ENCODE peak calls at places on chromosomes 12 and 14, in seven cellular contexts. U is A673, T is IMR-90, V is spleen, Y is aorta, B is breast epithelium, M is endothelial cell of umbilical vein. H is an unnamed sample.

GRCh38 chr12:121214171-121214777 is 4.3 kb downstream of the P2RX4 start:
- DNase-seq in U (no peak), T (peak), V (no peak), Y (no peak), B (no peak), M (peak), H (no peak)

GRCh38 chr12:131789638-131790037 is 38.6 kb upstream of the MMP17 start:
- DNase-seq in U (no peak), T (no peak), V (no peak), Y (no peak), B (peak), M (no peak), H (no peak)

GRCh38 chr14:64293976-64294671 is at the start of gene ESR2:
- DNase-seq in U (peak), T (peak), V (peak), Y (no peak), B (no peak), M (peak), H (peak)

GRCh38 chr12:92431146-92431545 is 271.6 kb upstream of the PLEKHG7 start:
- DNase-seq in U (no peak), T (no peak), V (peak), Y (peak), B (no peak), M (no peak), H (no peak)

GRCh38 chr12:2884810-2885209 is 5.9 kb upstream of the TULP3 start:
- DNase-seq in U (no peak), T (no peak), V (no peak), Y (no peak), B (no peak), M (no peak), H (no peak)

GRCh38 chr14:104150201-104151027 is 12.0 kb downstream of the KIF26A start:
- DNase-seq in U (peak), T (no peak), V (no peak), Y (no peak), B (no peak), M (no peak), H (no peak)

GRCh38 chr14:71591929-71592328 is 340.3 kb upstream of the RGS6 start:
- DNase-seq in U (peak), T (peak), V (no peak), Y (no peak), B (no peak), M (peak), H (no peak)

GRCh38 chr14:64549805-64550538 is at the start of gene PPP1R36:
- DNase-seq in U (peak), T (no peak), V (peak), Y (peak), B (no peak), M (no peak), H (no peak)

GRCh38 chr12:44157359-44157758 is 321.5 kb downstream of the TMEM117 start:
- DNase-seq in U (no peak), T (no peak), V (no peak), Y (no peak), B (no peak), M (no peak), H (no peak)

GRCh38 chr12:108602209-108602705 is 4.4 kb upstream of the TMEM119 start:
- DNase-seq in U (no peak), T (no peak), V (no peak), Y (no peak), B (no peak), M (no peak), H (no peak)

GRCh38 chr14:68386950-68387779 is 405.7 kb downstream of the ZFP36L1 start:
- DNase-seq in U (no peak), T (peak), V (no peak), Y (no peak), B (no peak), M (no peak), H (no peak)

GRCh38 chr12:42124764-42125371 is 19.8 kb downstream of the GXYLT1 start:
- DNase-seq in U (no peak), T (no peak), V (no peak), Y (no peak), B (no peak), M (no peak), H (no peak)

GRCh38 chr12:123131879-123132402 is 18.9 kb downstream of the PITPNM2 start:
- DNase-seq in U (no peak), T (no peak), V (peak), Y (no peak), B (peak), M (no peak), H (no peak)

GRCh38 chr14:28608438-28608837 is 158.1 kb upstream of the FOXG1 start:
- DNase-seq in U (no peak), T (no peak), V (no peak), Y (no peak), B (no peak), M (no peak), H (no peak)

GRCh38 chr14:89428163-89428523 is 11.1 kb upstream of the FOXN3 start:
- DNase-seq in U (no peak), T (no peak), V (no peak), Y (no peak), B (no peak), M (no peak), H (no peak)
- H3K27ac ChIP-seq in U (no peak), T (peak), V (no peak), Y (peak), B (peak), M (no peak), H (peak)

GRCh38 chr12:99192489-99192888 is 455.1 kb upstream of the GARIN6 start:
- DNase-seq in U (no peak), T (no peak), V (no peak), Y (no peak), B (no peak), M (no peak), H (no peak)

GRCh38 chr12:99200711-99201384 is 446.7 kb upstream of the GARIN6 start:
- DNase-seq in U (no peak), T (no peak), V (no peak), Y (no peak), B (no peak), M (no peak), H (no peak)

GRCh38 chr12:99195474-99195873 is 452.1 kb upstream of the GARIN6 start:
- DNase-seq in U (peak), T (no peak), V (no peak), Y (no peak), B (no peak), M (no peak), H (no peak)
- H3K27ac ChIP-seq in U (no peak), T (no peak), V (no peak), Y (no peak), B (no peak), M (no peak), H (no peak)

GRCh38 chr12:98220636-98221035 is 294.8 kb upstream of the TMPO start:
- DNase-seq in U (no peak), T (no peak), V (no peak), Y (no peak), B (no peak), M (no peak), H (no peak)

GRCh38 chr12:98227162-98227561 is 288.2 kb upstream of the TMPO start:
- DNase-seq in U (peak), T (peak), V (no peak), Y (no peak), B (no peak), M (no peak), H (no peak)

GRCh38 chr12:98228619-98229538 is 286.5 kb upstream of the TMPO start:
- DNase-seq in U (no peak), T (no peak), V (no peak), Y (no peak), B (no peak), M (no peak), H (no peak)

GRCh38 chr12:98221243-98221808 is 294.1 kb upstream of the TMPO start:
- DNase-seq in U (no peak), T (no peak), V (no peak), Y (no peak), B (no peak), M (peak), H (no peak)

DNA sequence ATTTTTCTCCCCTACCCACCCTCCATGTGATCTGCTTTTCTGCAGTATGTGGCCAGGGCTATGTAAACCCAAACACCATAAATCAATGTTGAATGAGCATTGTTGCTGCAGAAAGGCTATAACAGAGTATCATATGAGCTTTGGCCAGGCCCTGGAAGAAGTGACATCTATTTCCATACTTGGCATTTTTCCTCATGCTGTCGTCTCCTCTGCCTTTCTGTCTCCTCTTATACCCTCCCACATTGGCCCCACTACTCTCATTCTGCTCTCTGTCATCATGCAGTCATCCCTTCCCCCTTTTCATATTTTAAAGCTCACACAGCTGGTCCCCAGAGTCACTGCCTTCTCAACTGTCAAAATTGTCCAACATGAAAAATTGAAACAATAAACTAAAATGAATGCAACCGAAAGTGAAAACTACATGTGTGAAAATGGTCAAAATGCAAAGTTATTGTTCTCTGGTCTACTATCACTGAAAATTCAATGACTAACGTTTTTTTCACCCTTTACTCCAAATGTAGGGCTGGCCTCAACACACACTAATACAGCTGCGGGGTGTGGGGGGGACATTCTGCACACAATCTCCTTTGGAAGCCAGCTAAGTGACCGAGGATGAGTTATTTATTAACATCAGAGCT is 290.7 kb upstream of the TMPO start:
- DNase-seq in U (no peak), T (no peak), V (no peak), Y (no peak), B (no peak), M (no peak), H (no peak)
- H3K27ac ChIP-seq in U (no peak), T (no peak), V (no peak), Y (no peak), B (no peak), M (no peak), H (no peak)

GRCh38 chr12:31819427-31819826 is 90.6 kb upstream of the AMN1 start:
- DNase-seq in U (no peak), T (no peak), V (no peak), Y (no peak), B (no peak), M (peak), H (no peak)
- H3K27ac ChIP-seq in U (no peak), T (no peak), V (no peak), Y (no peak), B (no peak), M (peak), H (peak)

DNA sequence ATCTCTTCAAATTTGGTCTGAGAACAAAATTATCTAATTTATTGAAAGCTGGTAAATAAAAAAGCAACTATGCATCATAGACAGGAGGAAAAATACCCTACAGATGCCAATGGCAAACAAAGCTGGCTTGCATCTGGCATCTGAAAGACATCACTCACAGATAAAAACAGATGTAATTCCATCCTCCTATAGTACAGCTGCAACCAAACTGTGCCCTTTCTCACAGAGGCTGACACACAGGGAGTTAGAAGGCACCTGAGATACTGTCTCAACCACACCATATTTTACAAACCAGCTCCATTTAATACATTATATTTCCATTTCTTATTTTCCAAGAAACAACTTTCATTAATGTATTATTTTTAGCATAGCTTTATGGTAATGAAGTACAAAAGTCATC is 39.4 kb downstream of the DUSP16 start:
- DNase-seq in U (no peak), T (no peak), V (no peak), Y (no peak), B (no peak), M (no peak), H (no peak)
- H3K27ac ChIP-seq in U (no peak), T (no peak), V (no peak), Y (no peak), B (no peak), M (no peak), H (peak)

GRCh38 chr14:72608391-72609204 is 285.3 kb downstream of the DPF3 start:
- DNase-seq in U (peak), T (peak), V (no peak), Y (no peak), B (no peak), M (peak), H (no peak)
- H3K27ac ChIP-seq in U (no peak), T (peak), V (no peak), Y (no peak), B (no peak), M (peak), H (no peak)

GRCh38 chr12:49643961-49644619 is 20.7 kb downstream of the PRPF40B start:
- DNase-seq in U (no peak), T (no peak), V (peak), Y (no peak), B (no peak), M (no peak), H (no peak)

GRCh38 chr12:49645151-49646039 is 22.0 kb downstream of the PRPF40B start:
- DNase-seq in U (no peak), T (no peak), V (peak), Y (no peak), B (no peak), M (no peak), H (no peak)

GRCh38 chr12:49646331-49646830 is 23.0 kb downstream of the PRPF40B start:
- DNase-seq in U (no peak), T (no peak), V (peak), Y (no peak), B (no peak), M (no peak), H (no peak)

GRCh38 chr12:49643135-49643534 is 19.8 kb downstream of the PRPF40B start:
- DNase-seq in U (no peak), T (no peak), V (peak), Y (no peak), B (no peak), M (no peak), H (no peak)

GRCh38 chr12:49644620-49644994 is 21.2 kb downstream of the PRPF40B start:
- DNase-seq in U (peak), T (peak), V (peak), Y (peak), B (peak), M (peak), H (peak)
- H3K27ac ChIP-seq in U (no peak), T (no peak), V (no peak), Y (no peak), B (peak), M (peak), H (no peak)